ENCODE peak calls at places on chromosomes 16 and 17, in nine cellular contexts. H is thoracic aorta; D is ovary; T is A549; G is heart right ventricle; Z is Panc1; Y is naive thymus-derived CD4-positive, alpha-beta T cell; N is GM23338; S is aorta. M is an unnamed sample.
A peak's percentile ranks its signal among the peaks of the same experiment; 100 is the strongest.

GRCh38 chr16:67146523-67147357 is 4.1 kb downstream of the B3GNT9 start:
- DNase-seq in H (no peak), D (no peak), T (no peak), G (no peak), Z (no peak), Y (no peak), N (no peak), S (no peak), M (no peak)

GRCh38 chr17:27631897-27632725 is 1.1 kb downstream of the LGALS9 start:
- DNase-seq in H (no peak), D (no peak), T (no peak), G (no peak), Z (no peak), Y (no peak), N (no peak), S (no peak), M (no peak)

GRCh38 chr16:55842369-55843104 is 9.6 kb upstream of the CES1 start:
- DNase-seq in H (no peak), D (no peak), T (peak; percentile 64), G (peak; percentile 35), Z (peak; percentile 17), Y (peak; percentile 3), N (peak; percentile 76), S (no peak), M (no peak)

GRCh38 chr17:31672161-31672819 is 186.8 kb downstream of the COPRS start:
- DNase-seq in H (no peak), D (no peak), T (no peak), G (no peak), Z (no peak), Y (no peak), N (no peak), S (no peak), M (no peak)

GRCh38 chr16:23570992-23571632 is 13.6 kb downstream of the UBFD1 start:
- DNase-seq in H (no peak), D (no peak), T (no peak), G (no peak), Z (no peak), Y (no peak), N (no peak), S (peak; percentile 65), M (no peak)

GRCh38 chr17:77494664-77495435 is 354.1 kb downstream of the SEC14L1 start:
- DNase-seq in H (peak; percentile 49), D (peak; percentile 73), T (peak; percentile 77), G (peak; percentile 74), Z (peak; percentile 50), Y (peak; percentile 68), N (peak; percentile 89), S (peak; percentile 82), M (peak; percentile 87)

GRCh38 chr17:49210158-49211029 is at the start of the genes ABI3 and GNGT2:
- DNase-seq in H (no peak), D (no peak), T (no peak), G (peak; percentile 72), Z (no peak), Y (peak; percentile 59), N (peak; percentile 59), S (peak; percentile 61), M (no peak)

GRCh38 chr17:75036643-75037268 is 10.0 kb downstream of the ATP5PD start:
- DNase-seq in H (peak; percentile 57), D (peak; percentile 72), T (peak; percentile 97), G (peak; percentile 92), Z (no peak), Y (peak; percentile 99), N (peak; percentile 72), S (peak; percentile 93), M (peak; percentile 90)

GRCh38 chr16:2224183-2224486 is 744 bp downstream of the E4F1 start:
- DNase-seq in H (no peak), D (no peak), T (peak; percentile 61), G (no peak), Z (no peak), Y (no peak), N (no peak), S (no peak), M (no peak)

GRCh38 chr17:17111401-17112393 is 69.4 kb downstream of the MPRIP start:
- DNase-seq in H (no peak), D (no peak), T (no peak), G (no peak), Z (no peak), Y (no peak), N (no peak), S (peak; percentile 35), M (no peak)

GRCh38 chr17:17115620-17116019 is 73.4 kb downstream of the MPRIP start:
- DNase-seq in H (no peak), D (no peak), T (no peak), G (no peak), Z (no peak), Y (no peak), N (no peak), S (no peak), M (no peak)

GRCh38 chr17:17116406-17116805 is 74.1 kb downstream of the MPRIP start:
- DNase-seq in H (no peak), D (no peak), T (no peak), G (no peak), Z (no peak), Y (no peak), N (no peak), S (peak; percentile 18), M (no peak)

GRCh38 chr17:17112628-17113200 is 70.5 kb downstream of the MPRIP start:
- DNase-seq in H (no peak), D (no peak), T (no peak), G (no peak), Z (no peak), Y (no peak), N (no peak), S (no peak), M (no peak)

GRCh38 chr17:17114592-17115225 is 72.5 kb downstream of the MPRIP start:
- DNase-seq in H (no peak), D (no peak), T (no peak), G (no peak), Z (no peak), Y (no peak), N (no peak), S (peak; percentile 48), M (no peak)
- H3K4me1 ChIP-seq in H (peaks cover 59% of the 10 kb centered on the region), D (peaks cover 47% of the 10 kb centered on the region), T (peaks cover 87% of the 10 kb centered on the region), G (peaks cover 79% of the 10 kb centered on the region), Z (peaks cover 6% of the 10 kb centered on the region), Y (peaks cover 48% of the 10 kb centered on the region), N (no peaks in the 10 kb centered on the region), S (no peaks in the 10 kb centered on the region), M (peaks cover 4% of the 10 kb centered on the region)

DNA sequence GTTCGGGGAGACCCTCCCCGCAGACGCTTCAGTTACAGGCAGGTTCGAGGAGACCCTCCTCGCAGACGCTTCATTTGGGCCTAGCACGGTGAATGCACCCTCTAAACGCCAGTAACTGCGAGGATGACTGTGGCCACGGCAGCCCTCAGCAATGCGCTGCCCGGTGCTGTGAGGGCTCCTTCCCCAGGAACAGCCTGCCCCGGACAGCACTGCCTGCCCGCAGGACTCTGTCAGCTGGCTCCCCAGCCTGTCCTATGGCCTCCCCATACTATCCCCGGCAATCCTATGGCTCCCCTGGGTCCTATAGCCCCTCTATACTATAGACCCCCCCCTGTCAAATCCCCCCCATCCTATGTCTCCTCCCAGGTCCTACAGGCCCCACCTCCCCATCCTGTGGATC is 238.9 kb downstream of the RBFOX3 start:
- DNase-seq in H (no peak), D (no peak), T (no peak), G (no peak), Z (no peak), Y (no peak), N (no peak), S (no peak), M (no peak)
- H3K27ac ChIP-seq in H (no peak overlapping the region), D (no peak overlapping the region), T (no peak overlapping the region), G (no peak overlapping the region), Z (no peak overlapping the region), Y (no peak overlapping the region), N (no peak overlapping the region), S (no peak overlapping the region), M (no peak overlapping the region)

GRCh38 chr16:84367750-84368320 is 503 bp upstream of the ATP2C2 start:
- DNase-seq in H (no peak), D (no peak), T (no peak), G (no peak), Z (no peak), Y (no peak), N (peak; percentile 72), S (no peak), M (no peak)
- H3K4me3 ChIP-seq in H (no peak overlapping the region), D (no peak overlapping the region), T (peak overlapping the region; percentile 46), G (no peak overlapping the region), Z (peak overlapping the region; percentile 24), Y (no peak overlapping the region), N (peak overlapping the region; percentile 80), S (no peak overlapping the region), M (no peak overlapping the region)

GRCh38 chr16:89563639-89564392 is 3.3 kb downstream of the RPL13 start:
- DNase-seq in H (no peak), D (no peak), T (no peak), G (no peak), Z (no peak), Y (no peak), N (no peak), S (no peak), M (no peak)
- H3K4me1 ChIP-seq in H (peaks cover 54% of the 10 kb centered on the region), D (peaks cover 11% of the 10 kb centered on the region), T (peaks cover 49% of the 10 kb centered on the region), G (peaks cover 65% of the 10 kb centered on the region), Z (peaks cover 26% of the 10 kb centered on the region), Y (peaks cover 49% of the 10 kb centered on the region), N (peaks cover 31% of the 10 kb centered on the region), S (no peaks in the 10 kb centered on the region), M (peaks cover 19% of the 10 kb centered on the region)

M was measured in tibial artery.